ENCODE peak calls at places on chromosomes 13 and 19, in ten cellular contexts. One of them, this sample, is unnamed.

GRCh38 chr19:13020002-13020414 is 24.7 kb downstream of the NFIX start:
- DNase-seq in stimulated activated CD8-positive, alpha-beta memory T cell treated with anti-CD3 and anti-CD28 coated beads, Interleukin-15, amount 100 ng/mL, for 24 hours: no peak
- DNase-seq in AG04450: no peak
- DNase-seq in DMS53: no peak
- DNase-seq in WTC11: peak; percentile 81
- DNase-seq in stimulated activated CD4-positive, alpha-beta T cell treated with anti-CD3 and anti-CD28 coated beads, Interleukin-15, amount 100 ng/mL, for 24 hours: no peak
- DNase-seq in GM12892: no peak
- DNase-seq in uterus: no peak
- DNase-seq in MM.1S: no peak
- DNase-seq in T-cell: no peak
- DNase-seq in this sample: no peak

GRCh38 chr19:4123615-4124568 is at the start of gene MAP2K2:
- DNase-seq in T-cell: peak; percentile 89
- DNase-seq in AG04450: peak; percentile 64
- DNase-seq in DMS53: peak; percentile 94
- DNase-seq in stimulated activated CD4-positive, alpha-beta T cell treated with anti-CD3 and anti-CD28 coated beads, Interleukin-15, amount 100 ng/mL, for 24 hours: peak; percentile 97
- DNase-seq in GM12892: peak; percentile 93
- DNase-seq in WTC11: peak; percentile 96
- DNase-seq in uterus: peak; percentile 96
- DNase-seq in stimulated activated CD8-positive, alpha-beta memory T cell treated with anti-CD3 and anti-CD28 coated beads, Interleukin-15, amount 100 ng/mL, for 24 hours: peak; percentile 92
- DNase-seq in MM.1S: peak; percentile 97
- DNase-seq in this sample: peak; percentile 87

GRCh38 chr13:50543767-50544166 is 299.7 kb downstream of the DLEU7 start:
- DNase-seq in stimulated activated CD8-positive, alpha-beta memory T cell treated with anti-CD3 and anti-CD28 coated beads, Interleukin-15, amount 100 ng/mL, for 24 hours: no peak
- DNase-seq in MM.1S: no peak
- DNase-seq in T-cell: no peak
- DNase-seq in uterus: no peak
- DNase-seq in GM12892: no peak
- DNase-seq in DMS53: no peak
- DNase-seq in WTC11: no peak
- DNase-seq in stimulated activated CD4-positive, alpha-beta T cell treated with anti-CD3 and anti-CD28 coated beads, Interleukin-15, amount 100 ng/mL, for 24 hours: no peak
- DNase-seq in AG04450: peak; percentile 77
- DNase-seq in this sample: peak; percentile 57

GRCh38 chr19:57813919-57814504 is 701 bp downstream of the ZNF552 start:
- DNase-seq in MM.1S: no peak
- DNase-seq in uterus: no peak
- DNase-seq in stimulated activated CD4-positive, alpha-beta T cell treated with anti-CD3 and anti-CD28 coated beads, Interleukin-15, amount 100 ng/mL, for 24 hours: no peak
- DNase-seq in DMS53: peak; percentile 45
- DNase-seq in GM12892: no peak
- DNase-seq in stimulated activated CD8-positive, alpha-beta memory T cell treated with anti-CD3 and anti-CD28 coated beads, Interleukin-15, amount 100 ng/mL, for 24 hours: no peak
- DNase-seq in WTC11: no peak
- DNase-seq in AG04450: no peak
- DNase-seq in T-cell: no peak
- DNase-seq in this sample: no peak

GRCh38 chr13:35144496-35144895 is 202.4 kb downstream of the NBEA start:
- DNase-seq in stimulated activated CD8-positive, alpha-beta memory T cell treated with anti-CD3 and anti-CD28 coated beads, Interleukin-15, amount 100 ng/mL, for 24 hours: no peak
- DNase-seq in WTC11: no peak
- DNase-seq in uterus: no peak
- DNase-seq in MM.1S: no peak
- DNase-seq in AG04450: no peak
- DNase-seq in T-cell: no peak
- DNase-seq in GM12892: no peak
- DNase-seq in stimulated activated CD4-positive, alpha-beta T cell treated with anti-CD3 and anti-CD28 coated beads, Interleukin-15, amount 100 ng/mL, for 24 hours: no peak
- DNase-seq in DMS53: peak; percentile 8
- DNase-seq in this sample: no peak

GRCh38 chr19:30719189-30719990 is 347.2 kb downstream of the ZNF536 start:
- DNase-seq in GM12892: peak; percentile 19
- DNase-seq in T-cell: no peak
- DNase-seq in WTC11: peak; percentile 48
- DNase-seq in MM.1S: peak; percentile 14
- DNase-seq in uterus: peak; percentile 69
- DNase-seq in DMS53: no peak
- DNase-seq in AG04450: no peak
- DNase-seq in stimulated activated CD8-positive, alpha-beta memory T cell treated with anti-CD3 and anti-CD28 coated beads, Interleukin-15, amount 100 ng/mL, for 24 hours: no peak
- DNase-seq in stimulated activated CD4-positive, alpha-beta T cell treated with anti-CD3 and anti-CD28 coated beads, Interleukin-15, amount 100 ng/mL, for 24 hours: peak; percentile 26
- DNase-seq in this sample: peak; percentile 34

GRCh38 chr19:29878973-29879654 is 62.9 kb upstream of the URI1 start:
- DNase-seq in DMS53: peak; percentile 19
- DNase-seq in WTC11: peak; percentile 36
- DNase-seq in uterus: no peak
- DNase-seq in stimulated activated CD4-positive, alpha-beta T cell treated with anti-CD3 and anti-CD28 coated beads, Interleukin-15, amount 100 ng/mL, for 24 hours: peak; percentile 12
- DNase-seq in stimulated activated CD8-positive, alpha-beta memory T cell treated with anti-CD3 and anti-CD28 coated beads, Interleukin-15, amount 100 ng/mL, for 24 hours: no peak
- DNase-seq in AG04450: no peak
- DNase-seq in MM.1S: peak; percentile 48
- DNase-seq in GM12892: no peak
- DNase-seq in T-cell: no peak
- DNase-seq in this sample: peak; percentile 98

GRCh38 chr13:43085545-43085944 is 62.2 kb downstream of the DNAJC15 start:
- DNase-seq in stimulated activated CD4-positive, alpha-beta T cell treated with anti-CD3 and anti-CD28 coated beads, Interleukin-15, amount 100 ng/mL, for 24 hours: no peak
- DNase-seq in AG04450: no peak
- DNase-seq in T-cell: no peak
- DNase-seq in stimulated activated CD8-positive, alpha-beta memory T cell treated with anti-CD3 and anti-CD28 coated beads, Interleukin-15, amount 100 ng/mL, for 24 hours: no peak
- DNase-seq in WTC11: no peak
- DNase-seq in uterus: no peak
- DNase-seq in GM12892: no peak
- DNase-seq in MM.1S: no peak
- DNase-seq in DMS53: peak; percentile 38
- DNase-seq in this sample: no peak

GRCh38 chr19:41849067-41849466 is 4.2 kb downstream of the DMRTC2 start:
- DNase-seq in stimulated activated CD4-positive, alpha-beta T cell treated with anti-CD3 and anti-CD28 coated beads, Interleukin-15, amount 100 ng/mL, for 24 hours: no peak
- DNase-seq in AG04450: no peak
- DNase-seq in DMS53: no peak
- DNase-seq in GM12892: no peak
- DNase-seq in uterus: no peak
- DNase-seq in MM.1S: no peak
- DNase-seq in T-cell: no peak
- DNase-seq in WTC11: no peak
- DNase-seq in stimulated activated CD8-positive, alpha-beta memory T cell treated with anti-CD3 and anti-CD28 coated beads, Interleukin-15, amount 100 ng/mL, for 24 hours: no peak
- DNase-seq in this sample: no peak

GRCh38 chr19:10891360-10892108 is 20.2 kb downstream of the CARM1 start:
- DNase-seq in T-cell: no peak
- DNase-seq in AG04450: no peak
- DNase-seq in stimulated activated CD4-positive, alpha-beta T cell treated with anti-CD3 and anti-CD28 coated beads, Interleukin-15, amount 100 ng/mL, for 24 hours: no peak
- DNase-seq in DMS53: no peak
- DNase-seq in GM12892: no peak
- DNase-seq in MM.1S: no peak
- DNase-seq in WTC11: no peak
- DNase-seq in uterus: no peak
- DNase-seq in stimulated activated CD8-positive, alpha-beta memory T cell treated with anti-CD3 and anti-CD28 coated beads, Interleukin-15, amount 100 ng/mL, for 24 hours: no peak
- DNase-seq in this sample: no peak

GRCh38 chr13:42405665-42406390 is 133.9 kb downstream of the AKAP11 start:
- DNase-seq in AG04450: no peak
- DNase-seq in MM.1S: no peak
- DNase-seq in stimulated activated CD8-positive, alpha-beta memory T cell treated with anti-CD3 and anti-CD28 coated beads, Interleukin-15, amount 100 ng/mL, for 24 hours: no peak
- DNase-seq in WTC11: no peak
- DNase-seq in DMS53: no peak
- DNase-seq in GM12892: no peak
- DNase-seq in T-cell: no peak
- DNase-seq in uterus: no peak
- DNase-seq in stimulated activated CD4-positive, alpha-beta T cell treated with anti-CD3 and anti-CD28 coated beads, Interleukin-15, amount 100 ng/mL, for 24 hours: peak; percentile 79
- DNase-seq in this sample: no peak

GRCh38 chr13:43300817-43301216 is 277.4 kb downstream of the DNAJC15 start:
- DNase-seq in GM12892: no peak
- DNase-seq in T-cell: no peak
- DNase-seq in WTC11: no peak
- DNase-seq in uterus: no peak
- DNase-seq in DMS53: no peak
- DNase-seq in MM.1S: no peak
- DNase-seq in AG04450: no peak
- DNase-seq in stimulated activated CD8-positive, alpha-beta memory T cell treated with anti-CD3 and anti-CD28 coated beads, Interleukin-15, amount 100 ng/mL, for 24 hours: no peak
- DNase-seq in stimulated activated CD4-positive, alpha-beta T cell treated with anti-CD3 and anti-CD28 coated beads, Interleukin-15, amount 100 ng/mL, for 24 hours: no peak
- DNase-seq in this sample: no peak

GRCh38 chr13:52949044-52949443 is 79.6 kb upstream of the OLFM4 start:
- DNase-seq in AG04450: no peak
- DNase-seq in stimulated activated CD4-positive, alpha-beta T cell treated with anti-CD3 and anti-CD28 coated beads, Interleukin-15, amount 100 ng/mL, for 24 hours: no peak
- DNase-seq in MM.1S: no peak
- DNase-seq in T-cell: no peak
- DNase-seq in stimulated activated CD8-positive, alpha-beta memory T cell treated with anti-CD3 and anti-CD28 coated beads, Interleukin-15, amount 100 ng/mL, for 24 hours: no peak
- DNase-seq in GM12892: no peak
- DNase-seq in WTC11: no peak
- DNase-seq in uterus: no peak
- DNase-seq in DMS53: no peak
- DNase-seq in this sample: no peak

GRCh38 chr13:43880451-43880850 is 747 bp downstream of the LACC1 start:
- DNase-seq in uterus: no peak
- DNase-seq in DMS53: peak; percentile 23
- DNase-seq in stimulated activated CD4-positive, alpha-beta T cell treated with anti-CD3 and anti-CD28 coated beads, Interleukin-15, amount 100 ng/mL, for 24 hours: no peak
- DNase-seq in AG04450: no peak
- DNase-seq in MM.1S: no peak
- DNase-seq in GM12892: no peak
- DNase-seq in stimulated activated CD8-positive, alpha-beta memory T cell treated with anti-CD3 and anti-CD28 coated beads, Interleukin-15, amount 100 ng/mL, for 24 hours: no peak
- DNase-seq in T-cell: no peak
- DNase-seq in WTC11: no peak
- DNase-seq in this sample: no peak

GRCh38 chr13:98942485-98942884 is 35.4 kb downstream of the DOCK9 start:
- DNase-seq in GM12892: no peak
- DNase-seq in MM.1S: no peak
- DNase-seq in DMS53: no peak
- DNase-seq in WTC11: no peak
- DNase-seq in stimulated activated CD8-positive, alpha-beta memory T cell treated with anti-CD3 and anti-CD28 coated beads, Interleukin-15, amount 100 ng/mL, for 24 hours: no peak
- DNase-seq in uterus: no peak
- DNase-seq in stimulated activated CD4-positive, alpha-beta T cell treated with anti-CD3 and anti-CD28 coated beads, Interleukin-15, amount 100 ng/mL, for 24 hours: no peak
- DNase-seq in AG04450: no peak
- DNase-seq in T-cell: no peak
- DNase-seq in this sample: no peak

GRCh38 chr13:76969488-76970365 is 21.4 kb downstream of the ACOD1 start:
- DNase-seq in WTC11: no peak
- DNase-seq in stimulated activated CD8-positive, alpha-beta memory T cell treated with anti-CD3 and anti-CD28 coated beads, Interleukin-15, amount 100 ng/mL, for 24 hours: no peak
- DNase-seq in AG04450: no peak
- DNase-seq in MM.1S: no peak
- DNase-seq in uterus: no peak
- DNase-seq in T-cell: no peak
- DNase-seq in DMS53: no peak
- DNase-seq in stimulated activated CD4-positive, alpha-beta T cell treated with anti-CD3 and anti-CD28 coated beads, Interleukin-15, amount 100 ng/mL, for 24 hours: no peak
- DNase-seq in GM12892: no peak
- DNase-seq in this sample: no peak